ENCODE peak calls at places on chromosome 16, in six cellular contexts. One of them, this sample, is unnamed.

GRCh38 chr16:46886764-46887523 is 2.8 kb downstream of the GPT2 start:
- DNase-seq in AG10803: no peak
- DNase-seq in tibial artery: no peak
- DNase-seq in epithelial cell of proximal tubule: no peak
- DNase-seq in transverse colon: no peak
- DNase-seq in WERI-Rb-1: no peak
- DNase-seq in this sample: no peak

GRCh38 chr16:74052006-74052405 is 244.6 kb upstream of the PSMD7 start:
- DNase-seq in AG10803: no peak
- DNase-seq in tibial artery: no peak
- DNase-seq in epithelial cell of proximal tubule: no peak
- DNase-seq in transverse colon: no peak
- DNase-seq in WERI-Rb-1: no peak
- DNase-seq in this sample: no peak

GRCh38 chr16:26058326-26058725 is 366.6 kb downstream of the HS3ST4 start:
- DNase-seq in AG10803: no peak
- DNase-seq in tibial artery: no peak
- DNase-seq in epithelial cell of proximal tubule: no peak
- DNase-seq in transverse colon: no peak
- DNase-seq in WERI-Rb-1: peak; percentile 62
- DNase-seq in this sample: no peak

GRCh38 chr16:24774510-24774909 is 45.1 kb downstream of the TNRC6A start:
- DNase-seq in AG10803: no peak
- DNase-seq in tibial artery: no peak
- DNase-seq in epithelial cell of proximal tubule: no peak
- DNase-seq in transverse colon: no peak
- DNase-seq in WERI-Rb-1: no peak
- DNase-seq in this sample: no peak

GRCh38 chr16:6018848-6019489 is 921.4 kb upstream of the EEF2KMT start:
- DNase-seq in AG10803: no peak
- DNase-seq in tibial artery: no peak
- DNase-seq in epithelial cell of proximal tubule: no peak
- DNase-seq in transverse colon: no peak
- DNase-seq in WERI-Rb-1: peak; percentile 46
- DNase-seq in this sample: no peak

GRCh38 chr16:4515611-4516233 is 22.9 kb downstream of the CDIP1 start:
- DNase-seq in AG10803: no peak
- DNase-seq in tibial artery: no peak
- DNase-seq in epithelial cell of proximal tubule: no peak
- DNase-seq in transverse colon: no peak
- DNase-seq in WERI-Rb-1: no peak
- DNase-seq in this sample: no peak

GRCh38 chr16:82093901-82094300 is 58.8 kb downstream of the HSD17B2 start:
- DNase-seq in AG10803: no peak
- DNase-seq in tibial artery: no peak
- DNase-seq in epithelial cell of proximal tubule: no peak
- DNase-seq in transverse colon: no peak
- DNase-seq in WERI-Rb-1: no peak
- DNase-seq in this sample: peak; percentile 28

GRCh38 chr16:77406680-77407079 is 28.2 kb downstream of the ADAMTS18 start:
- DNase-seq in AG10803: peak; percentile 15
- DNase-seq in tibial artery: no peak
- DNase-seq in epithelial cell of proximal tubule: no peak
- DNase-seq in transverse colon: no peak
- DNase-seq in WERI-Rb-1: no peak
- DNase-seq in this sample: peak; percentile 13

GRCh38 chr16:87607223-87607622 is 4.9 kb downstream of the JPH3 start:
- DNase-seq in AG10803: no peak
- DNase-seq in tibial artery: no peak
- DNase-seq in epithelial cell of proximal tubule: no peak
- DNase-seq in transverse colon: no peak
- DNase-seq in WERI-Rb-1: no peak
- DNase-seq in this sample: no peak

GRCh38 chr16:57475711-57476339 is 10.5 kb downstream of the DOK4 start:
- DNase-seq in AG10803: no peak
- DNase-seq in tibial artery: no peak
- DNase-seq in epithelial cell of proximal tubule: no peak
- DNase-seq in transverse colon: peak; percentile 51
- DNase-seq in WERI-Rb-1: peak; percentile 72
- DNase-seq in this sample: peak; percentile 30

GRCh38 chr16:8626946-8627345 is 5.4 kb downstream of the METTL22 start:
- DNase-seq in AG10803: no peak
- DNase-seq in tibial artery: no peak
- DNase-seq in epithelial cell of proximal tubule: no peak
- DNase-seq in transverse colon: no peak
- DNase-seq in WERI-Rb-1: no peak
- DNase-seq in this sample: no peak

GRCh38 chr16:58028541-58029070 is 3.1 kb downstream of the MMP15 start:
- DNase-seq in AG10803: no peak
- DNase-seq in tibial artery: no peak
- DNase-seq in epithelial cell of proximal tubule: no peak
- DNase-seq in transverse colon: no peak
- DNase-seq in WERI-Rb-1: no peak
- DNase-seq in this sample: no peak

GRCh38 chr16:56041556-56042140 is 149.6 kb upstream of the GNAO1 start:
- DNase-seq in AG10803: no peak
- DNase-seq in tibial artery: no peak
- DNase-seq in epithelial cell of proximal tubule: no peak
- DNase-seq in transverse colon: peak; percentile 14
- DNase-seq in WERI-Rb-1: peak; percentile 78
- DNase-seq in this sample: no peak

GRCh38 chr16:75252049-75252864 is 833 bp upstream of the BCAR1 start:
- DNase-seq in AG10803: no peak
- DNase-seq in tibial artery: no peak
- DNase-seq in epithelial cell of proximal tubule: no peak
- DNase-seq in transverse colon: no peak
- DNase-seq in WERI-Rb-1: no peak
- DNase-seq in this sample: no peak

GRCh38 chr16:53457670-53458069 is 23.4 kb downstream of the RBL2 start:
- DNase-seq in AG10803: no peak
- DNase-seq in tibial artery: no peak
- DNase-seq in epithelial cell of proximal tubule: no peak
- DNase-seq in transverse colon: peak; percentile 57
- DNase-seq in WERI-Rb-1: no peak
- DNase-seq in this sample: no peak

GRCh38 chr16:22183901-22184614 is 21.8 kb downstream of the SDR42E2 start:
- DNase-seq in AG10803: no peak
- DNase-seq in tibial artery: no peak
- DNase-seq in epithelial cell of proximal tubule: no peak
- DNase-seq in transverse colon: no peak
- DNase-seq in WERI-Rb-1: no peak
- DNase-seq in this sample: no peak

GRCh38 chr16:80547145-80547544 is 6.4 kb downstream of the DYNLRB2 start:
- DNase-seq in AG10803: no peak
- DNase-seq in tibial artery: no peak
- DNase-seq in epithelial cell of proximal tubule: no peak
- DNase-seq in transverse colon: no peak
- DNase-seq in WERI-Rb-1: no peak
- DNase-seq in this sample: no peak

GRCh38 chr16:88842308-88842756 is 14.4 kb downstream of the GALNS start:
- DNase-seq in AG10803: no peak
- DNase-seq in tibial artery: no peak
- DNase-seq in epithelial cell of proximal tubule: no peak
- DNase-seq in transverse colon: no peak
- DNase-seq in WERI-Rb-1: no peak
- DNase-seq in this sample: no peak

GRCh38 chr16:88843256-88843655 is 13.5 kb downstream of the GALNS start:
- DNase-seq in AG10803: no peak
- DNase-seq in tibial artery: no peak
- DNase-seq in epithelial cell of proximal tubule: no peak
- DNase-seq in transverse colon: no peak
- DNase-seq in WERI-Rb-1: no peak
- DNase-seq in this sample: no peak

GRCh38 chr16:88846088-88846487 is 10.7 kb downstream of the GALNS start:
- DNase-seq in AG10803: no peak
- DNase-seq in tibial artery: no peak
- DNase-seq in epithelial cell of proximal tubule: no peak
- DNase-seq in transverse colon: no peak
- DNase-seq in WERI-Rb-1: no peak
- DNase-seq in this sample: no peak

GRCh38 chr16:88842806-88843205 is 13.9 kb downstream of the GALNS start:
- DNase-seq in AG10803: no peak
- DNase-seq in tibial artery: no peak
- DNase-seq in epithelial cell of proximal tubule: no peak
- DNase-seq in transverse colon: no peak
- DNase-seq in WERI-Rb-1: no peak
- DNase-seq in this sample: no peak

GRCh38 chr16:88844412-88845118 is 12.2 kb downstream of the GALNS start:
- DNase-seq in AG10803: no peak
- DNase-seq in tibial artery: no peak
- DNase-seq in epithelial cell of proximal tubule: no peak
- DNase-seq in transverse colon: no peak
- DNase-seq in WERI-Rb-1: no peak
- DNase-seq in this sample: no peak
- TF ChIP-seq CTCF in AG10803: no peak
- TF ChIP-seq CTCF in tibial artery: no peak
- TF ChIP-seq CTCF in epithelial cell of proximal tubule: peak; percentile 7
- TF ChIP-seq CTCF in transverse colon: no peak
- TF ChIP-seq CTCF in WERI-Rb-1: peak; percentile 38
- TF ChIP-seq CTCF in this sample: no peak

GRCh38 chr16:14106961-14107360 is 35.8 kb downstream of the MRTFB start:
- DNase-seq in AG10803: no peak
- DNase-seq in tibial artery: no peak
- DNase-seq in epithelial cell of proximal tubule: no peak
- DNase-seq in transverse colon: no peak
- DNase-seq in WERI-Rb-1: no peak
- DNase-seq in this sample: no peak
- H3K4me3 ChIP-seq in AG10803: no peak overlapping the region
- H3K4me3 ChIP-seq in tibial artery: no peak overlapping the region
- H3K4me3 ChIP-seq in epithelial cell of proximal tubule: no peak overlapping the region
- H3K4me3 ChIP-seq in transverse colon: no peak overlapping the region
- H3K4me3 ChIP-seq in WERI-Rb-1: no peak overlapping the region
- H3K4me3 ChIP-seq in this sample: no peak overlapping the region

GRCh38 chr16:69931631-69932030 is 19.5 kb upstream of the CLEC18A start:
- DNase-seq in AG10803: no peak
- DNase-seq in tibial artery: no peak
- DNase-seq in epithelial cell of proximal tubule: no peak
- DNase-seq in transverse colon: no peak
- DNase-seq in WERI-Rb-1: no peak
- DNase-seq in this sample: no peak
- TF ChIP-seq CTCF in AG10803: no peak
- TF ChIP-seq CTCF in tibial artery: no peak
- TF ChIP-seq CTCF in epithelial cell of proximal tubule: no peak
- TF ChIP-seq CTCF in transverse colon: no peak
- TF ChIP-seq CTCF in WERI-Rb-1: no peak
- TF ChIP-seq CTCF in this sample: no peak

GRCh38 chr16:1330931-1331711 is 2.3 kb upstream of the BAIAP3 start:
- DNase-seq in AG10803: no peak
- DNase-seq in tibial artery: no peak
- DNase-seq in epithelial cell of proximal tubule: no peak
- DNase-seq in transverse colon: no peak
- DNase-seq in WERI-Rb-1: no peak
- DNase-seq in this sample: no peak
- H3K4me3 ChIP-seq in AG10803: no peak overlapping the region
- H3K4me3 ChIP-seq in tibial artery: peak overlapping the region; percentile 8
- H3K4me3 ChIP-seq in epithelial cell of proximal tubule: peak overlapping the region; percentile 48
- H3K4me3 ChIP-seq in transverse colon: peak overlapping the region; percentile 49
- H3K4me3 ChIP-seq in WERI-Rb-1: no peak overlapping the region
- H3K4me3 ChIP-seq in this sample: peak overlapping the region; percentile 23

GRCh38 chr16:48168089-48168488 is 12.3 kb upstream of the ABCC12 start:
- DNase-seq in AG10803: no peak
- DNase-seq in tibial artery: no peak
- DNase-seq in epithelial cell of proximal tubule: no peak
- DNase-seq in transverse colon: no peak
- DNase-seq in WERI-Rb-1: no peak
- DNase-seq in this sample: no peak

GRCh38 chr16:48164907-48165715 is 9.3 kb upstream of the ABCC12 start:
- DNase-seq in AG10803: peak; percentile 58
- DNase-seq in tibial artery: peak; percentile 64
- DNase-seq in epithelial cell of proximal tubule: no peak
- DNase-seq in transverse colon: peak; percentile 77
- DNase-seq in WERI-Rb-1: peak; percentile 71
- DNase-seq in this sample: peak; percentile 72

GRCh38 chr16:48162839-48163410 is 7.1 kb upstream of the ABCC12 start:
- DNase-seq in AG10803: no peak
- DNase-seq in tibial artery: no peak
- DNase-seq in epithelial cell of proximal tubule: no peak
- DNase-seq in transverse colon: no peak
- DNase-seq in WERI-Rb-1: no peak
- DNase-seq in this sample: no peak

GRCh38 chr16:48169896-48170295 is 14.1 kb upstream of the ABCC12 start:
- DNase-seq in AG10803: no peak
- DNase-seq in tibial artery: no peak
- DNase-seq in epithelial cell of proximal tubule: no peak
- DNase-seq in transverse colon: no peak
- DNase-seq in WERI-Rb-1: no peak
- DNase-seq in this sample: no peak

GRCh38 chr16:48165961-48166578 is 10.3 kb upstream of the ABCC12 start:
- DNase-seq in AG10803: no peak
- DNase-seq in tibial artery: no peak
- DNase-seq in epithelial cell of proximal tubule: no peak
- DNase-seq in transverse colon: no peak
- DNase-seq in WERI-Rb-1: no peak
- DNase-seq in this sample: peak; percentile 32
- TF ChIP-seq CTCF in AG10803: no peak
- TF ChIP-seq CTCF in tibial artery: no peak
- TF ChIP-seq CTCF in epithelial cell of proximal tubule: no peak
- TF ChIP-seq CTCF in transverse colon: no peak
- TF ChIP-seq CTCF in WERI-Rb-1: no peak
- TF ChIP-seq CTCF in this sample: no peak

GRCh38 chr16:50248845-50249244 is 17.5 kb upstream of the ADCY7 start:
- DNase-seq in AG10803: no peak
- DNase-seq in tibial artery: no peak
- DNase-seq in epithelial cell of proximal tubule: no peak
- DNase-seq in transverse colon: no peak
- DNase-seq in WERI-Rb-1: no peak
- DNase-seq in this sample: no peak
- H3K4me3 ChIP-seq in AG10803: no peak overlapping the region
- H3K4me3 ChIP-seq in tibial artery: no peak overlapping the region
- H3K4me3 ChIP-seq in epithelial cell of proximal tubule: no peak overlapping the region
- H3K4me3 ChIP-seq in transverse colon: no peak overlapping the region
- H3K4me3 ChIP-seq in WERI-Rb-1: no peak overlapping the region
- H3K4me3 ChIP-seq in this sample: no peak overlapping the region